ENCODE peak calls at places on chromosomes 6 and 20, in six cellular contexts. One of them, this sample, is unnamed.
A peak's percentile ranks its signal among the peaks of the same experiment; 100 is the strongest.

GRCh38 chr6:12324096-12324495 is 33.9 kb downstream of the EDN1 start:
- DNase-seq in stomach: peak; percentile 49
- DNase-seq in tibial nerve: no peak
- DNase-seq in heart left ventricle: no peak
- DNase-seq in sigmoid colon: no peak
- DNase-seq in HepG2: peak; percentile 99
- DNase-seq in this sample: peak; percentile 45

GRCh38 chr6:4210619-4211419 is 75.4 kb upstream of the ECI2 start:
- DNase-seq in stomach: peak; percentile 69
- DNase-seq in tibial nerve: peak; percentile 45
- DNase-seq in heart left ventricle: peak; percentile 54
- DNase-seq in sigmoid colon: no peak
- DNase-seq in HepG2: peak; percentile 48
- DNase-seq in this sample: peak; percentile 65

GRCh38 chr20:47191074-47191673 is 165.3 kb downstream of the ZMYND8 start:
- DNase-seq in stomach: no peak
- DNase-seq in tibial nerve: no peak
- DNase-seq in heart left ventricle: no peak
- DNase-seq in sigmoid colon: no peak
- DNase-seq in HepG2: no peak
- DNase-seq in this sample: no peak

GRCh38 chr6:103215835-103216234 is 1643.9 kb downstream of the HACE1 start:
- DNase-seq in stomach: no peak
- DNase-seq in tibial nerve: no peak
- DNase-seq in heart left ventricle: no peak
- DNase-seq in sigmoid colon: no peak
- DNase-seq in HepG2: no peak
- DNase-seq in this sample: no peak

GRCh38 chr6:139748353-139749146 is 374.1 kb upstream of the CITED2 start:
- DNase-seq in stomach: no peak
- DNase-seq in tibial nerve: no peak
- DNase-seq in heart left ventricle: no peak
- DNase-seq in sigmoid colon: no peak
- DNase-seq in HepG2: peak; percentile 27
- DNase-seq in this sample: no peak

GRCh38 chr20:4069741-4070140 is 54.4 kb upstream of the RNF24 start:
- DNase-seq in stomach: no peak
- DNase-seq in tibial nerve: no peak
- DNase-seq in heart left ventricle: peak; percentile 15
- DNase-seq in sigmoid colon: no peak
- DNase-seq in HepG2: no peak
- DNase-seq in this sample: no peak

GRCh38 chr6:106279179-106279578 is 46.4 kb downstream of the ATG5 start:
- DNase-seq in stomach: no peak
- DNase-seq in tibial nerve: no peak
- DNase-seq in heart left ventricle: no peak
- DNase-seq in sigmoid colon: no peak
- DNase-seq in HepG2: no peak
- DNase-seq in this sample: no peak

GRCh38 chr6:111803804-111804203 is 69.4 kb downstream of the FYN start:
- DNase-seq in stomach: no peak
- DNase-seq in tibial nerve: no peak
- DNase-seq in heart left ventricle: no peak
- DNase-seq in sigmoid colon: no peak
- DNase-seq in HepG2: no peak
- DNase-seq in this sample: no peak

GRCh38 chr6:39085129-39085528 is 29.9 kb downstream of the SAYSD1 start:
- DNase-seq in stomach: no peak
- DNase-seq in tibial nerve: no peak
- DNase-seq in heart left ventricle: no peak
- DNase-seq in sigmoid colon: no peak
- DNase-seq in HepG2: no peak
- DNase-seq in this sample: no peak

GRCh38 chr6:39084506-39084905 is 30.5 kb downstream of the SAYSD1 start:
- DNase-seq in stomach: no peak
- DNase-seq in tibial nerve: no peak
- DNase-seq in heart left ventricle: no peak
- DNase-seq in sigmoid colon: no peak
- DNase-seq in HepG2: no peak
- DNase-seq in this sample: no peak

GRCh38 chr6:39086711-39087110 is 28.3 kb downstream of the SAYSD1 start:
- DNase-seq in stomach: no peak
- DNase-seq in tibial nerve: no peak
- DNase-seq in heart left ventricle: no peak
- DNase-seq in sigmoid colon: no peak
- DNase-seq in HepG2: no peak
- DNase-seq in this sample: no peak

GRCh38 chr6:39087197-39087596 is 27.8 kb downstream of the SAYSD1 start:
- DNase-seq in stomach: no peak
- DNase-seq in tibial nerve: no peak
- DNase-seq in heart left ventricle: no peak
- DNase-seq in sigmoid colon: no peak
- DNase-seq in HepG2: no peak
- DNase-seq in this sample: no peak

GRCh38 chr6:39086294-39086693 is 28.7 kb downstream of the SAYSD1 start:
- DNase-seq in stomach: no peak
- DNase-seq in tibial nerve: no peak
- DNase-seq in heart left ventricle: no peak
- DNase-seq in sigmoid colon: no peak
- DNase-seq in HepG2: no peak
- DNase-seq in this sample: no peak
- H3K27me3 ChIP-seq in stomach: peaks cover 7% of the 10 kb centered on the region
- H3K27me3 ChIP-seq in tibial nerve: peaks cover 30% of the 10 kb centered on the region
- H3K27me3 ChIP-seq in heart left ventricle: peaks cover 4% of the 10 kb centered on the region
- H3K27me3 ChIP-seq in sigmoid colon: no peaks in the 10 kb centered on the region
- H3K27me3 ChIP-seq in HepG2: peaks cover 33% of the 10 kb centered on the region
- H3K27me3 ChIP-seq in this sample: no peaks in the 10 kb centered on the region

DNA sequence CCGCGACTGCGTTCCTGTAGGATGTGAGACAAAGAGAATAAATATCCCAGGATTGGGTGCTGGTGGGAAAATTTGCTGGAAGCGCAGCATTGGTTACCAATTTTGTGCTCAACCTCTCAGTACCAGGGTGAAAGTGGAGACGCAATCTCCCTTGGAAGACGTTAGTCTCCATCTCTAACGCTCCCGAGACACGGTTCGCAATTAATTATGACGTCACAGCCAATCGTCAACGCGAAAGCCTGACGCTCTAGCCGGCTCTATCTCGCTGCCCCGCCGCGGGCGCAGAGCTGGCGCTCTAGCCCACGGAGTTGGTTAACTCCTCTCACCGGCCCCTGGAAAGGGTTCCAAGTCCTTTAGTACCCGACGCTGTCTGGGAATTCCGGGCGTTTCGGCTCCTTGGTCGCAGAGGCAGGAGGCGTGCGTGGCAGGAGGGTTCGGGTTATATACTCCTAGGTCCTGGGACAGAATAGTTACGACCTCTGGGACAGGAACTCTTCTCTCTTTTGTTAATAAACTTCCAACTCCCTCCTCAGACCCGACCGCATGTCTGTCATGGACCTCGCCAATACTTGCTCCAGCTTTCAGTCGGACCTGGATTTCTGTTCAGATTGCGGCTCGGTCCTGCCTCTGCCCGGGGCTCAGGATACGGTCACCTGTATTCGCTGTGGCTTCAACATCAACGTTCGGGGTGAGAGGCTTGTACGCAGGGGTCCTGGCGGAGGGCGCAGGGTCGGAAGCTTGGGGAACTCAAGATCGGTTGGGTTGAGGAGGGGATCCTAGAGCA is at the start of gene POLR1H:
- DNase-seq in stomach: peak; percentile 94
- DNase-seq in tibial nerve: peak; percentile 79
- DNase-seq in heart left ventricle: peak; percentile 94
- DNase-seq in sigmoid colon: peak; percentile 97
- DNase-seq in HepG2: peak; percentile 95
- DNase-seq in this sample: peak; percentile 95
- TF ChIP-seq POLR2A in stomach: no peak
- TF ChIP-seq POLR2A in tibial nerve: peak; percentile 85
- TF ChIP-seq POLR2A in heart left ventricle: peak; percentile 80
- TF ChIP-seq POLR2A in sigmoid colon: peak; percentile 89
- TF ChIP-seq POLR2A in HepG2: peak; percentile 90
- TF ChIP-seq POLR2A in this sample: peak; percentile 96

GRCh38 chr20:61105395-61105794 is 146.7 kb upstream of the CDH4 start:
- DNase-seq in stomach: no peak
- DNase-seq in tibial nerve: no peak
- DNase-seq in heart left ventricle: no peak
- DNase-seq in sigmoid colon: no peak
- DNase-seq in HepG2: no peak
- DNase-seq in this sample: no peak
- H3K27me3 ChIP-seq in stomach: no peaks in the 10 kb centered on the region
- H3K27me3 ChIP-seq in tibial nerve: no peaks in the 10 kb centered on the region
- H3K27me3 ChIP-seq in heart left ventricle: no peaks in the 10 kb centered on the region
- H3K27me3 ChIP-seq in sigmoid colon: peaks cover 3% of the 10 kb centered on the region
- H3K27me3 ChIP-seq in HepG2: peaks cover 13% of the 10 kb centered on the region
- H3K27me3 ChIP-seq in this sample: no peaks in the 10 kb centered on the region

GRCh38 chr20:63520939-63521601 is 505 bp downstream of the PPDPF start:
- DNase-seq in stomach: peak; percentile 89
- DNase-seq in tibial nerve: peak; percentile 67
- DNase-seq in heart left ventricle: peak; percentile 52
- DNase-seq in sigmoid colon: peak; percentile 83
- DNase-seq in HepG2: peak; percentile 40
- DNase-seq in this sample: peak; percentile 82
- TF ChIP-seq POLR2A in stomach: no peak
- TF ChIP-seq POLR2A in tibial nerve: no peak
- TF ChIP-seq POLR2A in heart left ventricle: no peak
- TF ChIP-seq POLR2A in sigmoid colon: no peak
- TF ChIP-seq POLR2A in HepG2: no peak
- TF ChIP-seq POLR2A in this sample: no peak

This sample was measured in body of pancreas.